ENCODE peak calls at places on chromosome 15, in nine cellular contexts. P, G, B, E, Q, M, L, Y and T are unnamed samples.

GRCh38 chr15:100889359-100890058 is 9.9 kb downstream of the ALDH1A3 start:
- DNase-seq in P (no peak), G (no peak), B (no peak), E (no peak), Q (no peak), M (peak; percentile 83), L (no peak), Y (no peak), T (peak; percentile 91)

GRCh38 chr15:43293402-43293801 is 26.7 kb upstream of the TGM5 start:
- DNase-seq in P (no peak), G (no peak), B (peak; percentile 50), E (no peak), Q (no peak), M (no peak), L (no peak), Y (no peak), T (no peak)

GRCh38 chr15:62952969-62953368 is 89.6 kb upstream of the TPM1 start:
- DNase-seq in P (no peak), G (no peak), B (no peak), E (no peak), Q (no peak), M (no peak), L (no peak), Y (no peak), T (no peak)

GRCh38 chr15:66730168-66731014 is 28.4 kb downstream of the SMAD6 start:
- DNase-seq in P (no peak), G (no peak), B (no peak), E (no peak), Q (no peak), M (no peak), L (no peak), Y (no peak), T (peak; percentile 72)

GRCh38 chr15:90910441-90911301 is 7.6 kb downstream of the MAN2A2 start:
- DNase-seq in P (no peak), G (no peak), B (no peak), E (no peak), Q (no peak), M (no peak), L (no peak), Y (no peak), T (no peak)

GRCh38 chr15:38652998-38653397 is 88.4 kb upstream of the RASGRP1 start:
- DNase-seq in P (no peak), G (no peak), B (no peak), E (peak; percentile 55), Q (no peak), M (no peak), L (peak; percentile 77), Y (no peak), T (no peak)

GRCh38 chr15:69359724-69360123 is 54.4 kb upstream of the KIF23 start:
- DNase-seq in P (no peak), G (no peak), B (no peak), E (no peak), Q (no peak), M (no peak), L (no peak), Y (no peak), T (no peak)

GRCh38 chr15:65576669-65577068 is 34.3 kb downstream of the INTS14 start:
- DNase-seq in P (no peak), G (no peak), B (no peak), E (no peak), Q (no peak), M (no peak), L (no peak), Y (no peak), T (peak; percentile 21)

GRCh38 chr15:61367953-61368352 is 138.9 kb upstream of the RORA start:
- DNase-seq in P (no peak), G (no peak), B (no peak), E (no peak), Q (no peak), M (no peak), L (no peak), Y (peak; percentile 6), T (no peak)

GRCh38 chr15:100703032-100703578 is 100.7 kb downstream of the ASB7 start:
- DNase-seq in P (peak; percentile 42), G (peak; percentile 54), B (no peak), E (no peak), Q (no peak), M (peak; percentile 34), L (no peak), Y (no peak), T (peak; percentile 44)

GRCh38 chr15:39269352-39269751 is 311.5 kb upstream of the THBS1 start:
- DNase-seq in P (no peak), G (no peak), B (no peak), E (no peak), Q (no peak), M (no peak), L (no peak), Y (no peak), T (no peak)

GRCh38 chr15:89090791-89091666 is 2.8 kb downstream of the ABHD2 start:
- DNase-seq in P (no peak), G (no peak), B (peak; percentile 29), E (peak; percentile 42), Q (no peak), M (peak; percentile 91), L (peak; percentile 9), Y (peak; percentile 68), T (peak; percentile 63)

GRCh38 chr15:69794643-69795461 is 302.9 kb downstream of the TLE3 start:
- DNase-seq in P (no peak), G (no peak), B (peak; percentile 34), E (no peak), Q (peak; percentile 55), M (peak; percentile 84), L (no peak), Y (peak; percentile 63), T (peak; percentile 78)

GRCh38 chr15:90953947-90954711 is 555 bp upstream of the RCCD1 start:
- DNase-seq in P (no peak), G (no peak), B (no peak), E (no peak), Q (no peak), M (no peak), L (no peak), Y (no peak), T (no peak)

GRCh38 chr15:73746883-73747282 is 6.3 kb downstream of the INSYN1 start:
- DNase-seq in P (no peak), G (no peak), B (no peak), E (no peak), Q (no peak), M (no peak), L (no peak), Y (no peak), T (peak; percentile 38)

GRCh38 chr15:25640381-25640780 is 201.6 kb upstream of the UBE3A start:
- DNase-seq in P (no peak), G (no peak), B (no peak), E (no peak), Q (no peak), M (no peak), L (no peak), Y (no peak), T (no peak)

GRCh38 chr15:58716027-58716426 is 33.5 kb downstream of the ADAM10 start:
- DNase-seq in P (no peak), G (no peak), B (no peak), E (no peak), Q (no peak), M (no peak), L (no peak), Y (no peak), T (no peak)

GRCh38 chr15:40680151-40680550 is 14.8 kb upstream of the RAD51 start:
- DNase-seq in P (no peak), G (no peak), B (no peak), E (no peak), Q (no peak), M (no peak), L (no peak), Y (no peak), T (no peak)

GRCh38 chr15:67941643-67942315 is 101.9 kb upstream of the RNU6-1 start:
- DNase-seq in P (no peak), G (no peak), B (no peak), E (no peak), Q (no peak), M (no peak), L (no peak), Y (peak; percentile 32), T (no peak)

GRCh38 chr15:50828610-50829206 is 63.2 kb upstream of the SPPL2A start:
- DNase-seq in P (no peak), G (no peak), B (no peak), E (no peak), Q (peak; percentile 22), M (no peak), L (no peak), Y (no peak), T (peak; percentile 93)

GRCh38 chr15:67065531-67066005 is at the start of gene SMAD3:
- DNase-seq in P (peak; percentile 77), G (peak; percentile 67), B (peak; percentile 93), E (peak; percentile 68), Q (peak; percentile 75), M (peak; percentile 92), L (peak; percentile 71), Y (peak; percentile 94), T (peak; percentile 96)

GRCh38 chr15:30065025-30065801 is 17.5 kb upstream of the GOLGA8J start:
- DNase-seq in P (no peak), G (no peak), B (no peak), E (no peak), Q (no peak), M (no peak), L (no peak), Y (no peak), T (peak; percentile 80)

GRCh38 chr15:86183765-86184491 is 104.3 kb downstream of the AGBL1 start:
- DNase-seq in P (no peak), G (no peak), B (no peak), E (no peak), Q (no peak), M (no peak), L (no peak), Y (no peak), T (no peak)

GRCh38 chr15:35630570-35630969 is 84.6 kb upstream of the DPH6 start:
- DNase-seq in P (no peak), G (no peak), B (no peak), E (no peak), Q (no peak), M (peak; percentile 68), L (no peak), Y (peak; percentile 0), T (peak; percentile 29)

GRCh38 chr15:79967331-79968182 is 3.4 kb downstream of the BCL2A1 start:
- DNase-seq in P (no peak), G (no peak), B (no peak), E (peak; percentile 26), Q (no peak), M (no peak), L (no peak), Y (no peak), T (no peak)

GRCh38 chr15:31208804-31209203 is 107.3 kb upstream of the TRPM1 start:
- DNase-seq in P (no peak), G (no peak), B (no peak), E (no peak), Q (no peak), M (peak; percentile 11), L (no peak), Y (no peak), T (no peak)

GRCh38 chr15:63833246-63833696 is 477 bp downstream of the HERC1 start:
- DNase-seq in P (peak; percentile 32), G (no peak), B (peak; percentile 80), E (peak; percentile 7), Q (no peak), M (no peak), L (no peak), Y (peak; percentile 37), T (peak; percentile 74)

GRCh38 chr15:51649659-51650521 is 27.3 kb upstream of the DMXL2 start:
- DNase-seq in P (peak; percentile 26), G (peak; percentile 35), B (peak; percentile 73), E (peak; percentile 27), Q (peak; percentile 30), M (no peak), L (no peak), Y (peak; percentile 59), T (peak; percentile 71)

GRCh38 chr15:89633585-89633984 is 21.7 kb downstream of the KIF7 start:
- DNase-seq in P (no peak), G (no peak), B (no peak), E (no peak), Q (no peak), M (peak; percentile 54), L (no peak), Y (no peak), T (no peak)

GRCh38 chr15:81304226-81304625 is 19.7 kb downstream of the STARD5 start:
- DNase-seq in P (no peak), G (no peak), B (no peak), E (no peak), Q (no peak), M (peak; percentile 73), L (no peak), Y (no peak), T (peak; percentile 65)

GRCh38 chr15:96367436-96368200 is 37.1 kb downstream of the NR2F2 start:
- DNase-seq in P (no peak), G (no peak), B (no peak), E (no peak), Q (no peak), M (no peak), L (no peak), Y (no peak), T (no peak)